ENCODE peak calls at places on chromosomes 11 and 22, in five cellular contexts. One of them, this sample, is unnamed.

GRCh38 chr11:78044706-78045105 is 19.0 kb upstream of the THRSP start:
- DNase-seq in IMR-90: no peak
- DNase-seq in foreskin keratinocyte: no peak
- DNase-seq in DND-41: no peak
- DNase-seq in dorsolateral prefrontal cortex: no peak
- DNase-seq in this sample: no peak

GRCh38 chr22:39414886-39415285 is 15.3 kb downstream of the TAB1 start:
- DNase-seq in dorsolateral prefrontal cortex: peak; percentile 55
- DNase-seq in IMR-90: no peak
- DNase-seq in foreskin keratinocyte: no peak
- DNase-seq in DND-41: no peak
- DNase-seq in this sample: no peak

GRCh38 chr11:120467627-120468026 is 43.9 kb upstream of the GRIK4 start:
- DNase-seq in DND-41: no peak
- DNase-seq in foreskin keratinocyte: peak; percentile 23
- DNase-seq in dorsolateral prefrontal cortex: no peak
- DNase-seq in IMR-90: peak; percentile 48
- DNase-seq in this sample: peak; percentile 85

GRCh38 chr11:5280582-5281102 is 10.9 kb upstream of the HBE1 start:
- DNase-seq in dorsolateral prefrontal cortex: no peak
- DNase-seq in DND-41: peak; percentile 8
- DNase-seq in foreskin keratinocyte: peak; percentile 98
- DNase-seq in IMR-90: peak; percentile 100
- DNase-seq in this sample: peak; percentile 95

GRCh38 chr11:71342951-71343827 is 90.8 kb upstream of the SHANK2 start:
- DNase-seq in DND-41: peak; percentile 23
- DNase-seq in IMR-90: peak; percentile 15
- DNase-seq in foreskin keratinocyte: no peak
- DNase-seq in dorsolateral prefrontal cortex: no peak
- DNase-seq in this sample: peak; percentile 75

GRCh38 chr22:32204211-32204855 is 540 bp downstream of the RFPL2 start:
- DNase-seq in DND-41: no peak
- DNase-seq in foreskin keratinocyte: no peak
- DNase-seq in dorsolateral prefrontal cortex: no peak
- DNase-seq in IMR-90: no peak
- DNase-seq in this sample: no peak

GRCh38 chr11:72085836-72086475 is 5.3 kb downstream of the LRRC51 start:
- DNase-seq in dorsolateral prefrontal cortex: no peak
- DNase-seq in IMR-90: no peak
- DNase-seq in DND-41: no peak
- DNase-seq in foreskin keratinocyte: no peak
- DNase-seq in this sample: no peak

GRCh38 chr11:911031-911889 is 650 bp upstream of the CHID1 start:
- DNase-seq in foreskin keratinocyte: peak; percentile 30
- DNase-seq in DND-41: peak; percentile 58
- DNase-seq in IMR-90: peak; percentile 64
- DNase-seq in dorsolateral prefrontal cortex: no peak
- DNase-seq in this sample: peak; percentile 28

GRCh38 chr22:42313804-42314581 is 43.5 kb upstream of the TCF20 start:
- DNase-seq in dorsolateral prefrontal cortex: peak; percentile 63
- DNase-seq in foreskin keratinocyte: peak; percentile 72
- DNase-seq in IMR-90: peak; percentile 54
- DNase-seq in DND-41: no peak
- DNase-seq in this sample: peak; percentile 77

GRCh38 chr11:70482529-70482917 is 84.2 kb downstream of the CTTN start:
- DNase-seq in IMR-90: peak; percentile 11
- DNase-seq in DND-41: no peak
- DNase-seq in dorsolateral prefrontal cortex: peak; percentile 62
- DNase-seq in foreskin keratinocyte: no peak
- DNase-seq in this sample: no peak

GRCh38 chr11:74057251-74058151 is 48.6 kb upstream of the UCP3 start:
- DNase-seq in foreskin keratinocyte: no peak
- DNase-seq in IMR-90: peak; percentile 88
- DNase-seq in DND-41: no peak
- DNase-seq in dorsolateral prefrontal cortex: no peak
- DNase-seq in this sample: peak; percentile 23

GRCh38 chr22:49969751-49970527 is 9.4 kb downstream of the PIM3 start:
- DNase-seq in DND-41: no peak
- DNase-seq in IMR-90: no peak
- DNase-seq in foreskin keratinocyte: no peak
- DNase-seq in dorsolateral prefrontal cortex: peak; percentile 30
- DNase-seq in this sample: no peak

GRCh38 chr22:21010426-21011113 is 4.4 kb upstream of the P2RX6 start:
- DNase-seq in dorsolateral prefrontal cortex: no peak
- DNase-seq in DND-41: no peak
- DNase-seq in foreskin keratinocyte: no peak
- DNase-seq in IMR-90: no peak
- DNase-seq in this sample: no peak

GRCh38 chr11:67437082-67437821 is at the start of gene PTPRCAP:
- DNase-seq in IMR-90: no peak
- DNase-seq in DND-41: peak; percentile 94
- DNase-seq in foreskin keratinocyte: no peak
- DNase-seq in dorsolateral prefrontal cortex: no peak
- DNase-seq in this sample: no peak

GRCh38 chr11:77191823-77192495 is 63.9 kb downstream of the MYO7A start:
- DNase-seq in DND-41: peak; percentile 40
- DNase-seq in foreskin keratinocyte: peak; percentile 86
- DNase-seq in dorsolateral prefrontal cortex: no peak
- DNase-seq in IMR-90: peak; percentile 20
- DNase-seq in this sample: peak; percentile 99

GRCh38 chr11:8807544-8808225 is 103.3 kb upstream of the AKIP1 start:
- DNase-seq in foreskin keratinocyte: peak; percentile 80
- DNase-seq in dorsolateral prefrontal cortex: no peak
- DNase-seq in IMR-90: peak; percentile 93
- DNase-seq in DND-41: no peak
- DNase-seq in this sample: no peak

GRCh38 chr11:9266926-9267325 is 1.8 kb upstream of the DENND5A start:
- DNase-seq in IMR-90: no peak
- DNase-seq in dorsolateral prefrontal cortex: no peak
- DNase-seq in DND-41: no peak
- DNase-seq in foreskin keratinocyte: no peak
- DNase-seq in this sample: no peak

GRCh38 chr11:70885721-70886305 is 366.6 kb downstream of the SHANK2 start:
- DNase-seq in foreskin keratinocyte: no peak
- DNase-seq in DND-41: no peak
- DNase-seq in IMR-90: peak; percentile 11
- DNase-seq in dorsolateral prefrontal cortex: no peak
- DNase-seq in this sample: no peak

GRCh38 chr11:6647282-6647679 is 8.3 kb downstream of the DCHS1 start:
- DNase-seq in foreskin keratinocyte: no peak
- DNase-seq in IMR-90: peak; percentile 56
- DNase-seq in DND-41: no peak
- DNase-seq in dorsolateral prefrontal cortex: no peak
- DNase-seq in this sample: no peak

GRCh38 chr11:26030419-26030818 is 301.5 kb upstream of the ANO3 start:
- DNase-seq in IMR-90: no peak
- DNase-seq in foreskin keratinocyte: no peak
- DNase-seq in DND-41: no peak
- DNase-seq in dorsolateral prefrontal cortex: no peak
- DNase-seq in this sample: no peak

GRCh38 chr11:45233121-45233803 is 52.9 kb downstream of the SYT13 start:
- DNase-seq in foreskin keratinocyte: peak; percentile 14
- DNase-seq in IMR-90: peak; percentile 37
- DNase-seq in dorsolateral prefrontal cortex: peak; percentile 76
- DNase-seq in DND-41: peak; percentile 73
- DNase-seq in this sample: peak; percentile 70

GRCh38 chr22:22752556-22753477 is 108.4 kb downstream of the GGTLC2 start:
- DNase-seq in DND-41: no peak
- DNase-seq in IMR-90: peak; percentile 47
- DNase-seq in foreskin keratinocyte: peak; percentile 31
- DNase-seq in dorsolateral prefrontal cortex: no peak
- DNase-seq in this sample: peak; percentile 4

GRCh38 chr11:18669211-18669593 is 29.4 kb upstream of the TMEM86A start:
- DNase-seq in IMR-90: no peak
- DNase-seq in DND-41: no peak
- DNase-seq in dorsolateral prefrontal cortex: no peak
- DNase-seq in foreskin keratinocyte: peak; percentile 82
- DNase-seq in this sample: peak; percentile 71

GRCh38 chr11:12088047-12088481 is 22.3 kb upstream of the MICAL2 start:
- DNase-seq in dorsolateral prefrontal cortex: peak; percentile 61
- DNase-seq in foreskin keratinocyte: peak; percentile 95
- DNase-seq in DND-41: no peak
- DNase-seq in IMR-90: peak; percentile 77
- DNase-seq in this sample: peak; percentile 60

GRCh38 chr11:11988099-11988651 is 20.3 kb downstream of the DKK3 start:
- DNase-seq in dorsolateral prefrontal cortex: no peak
- DNase-seq in DND-41: no peak
- DNase-seq in IMR-90: peak; percentile 87
- DNase-seq in foreskin keratinocyte: peak; percentile 68
- DNase-seq in this sample: peak; percentile 78

DNA sequence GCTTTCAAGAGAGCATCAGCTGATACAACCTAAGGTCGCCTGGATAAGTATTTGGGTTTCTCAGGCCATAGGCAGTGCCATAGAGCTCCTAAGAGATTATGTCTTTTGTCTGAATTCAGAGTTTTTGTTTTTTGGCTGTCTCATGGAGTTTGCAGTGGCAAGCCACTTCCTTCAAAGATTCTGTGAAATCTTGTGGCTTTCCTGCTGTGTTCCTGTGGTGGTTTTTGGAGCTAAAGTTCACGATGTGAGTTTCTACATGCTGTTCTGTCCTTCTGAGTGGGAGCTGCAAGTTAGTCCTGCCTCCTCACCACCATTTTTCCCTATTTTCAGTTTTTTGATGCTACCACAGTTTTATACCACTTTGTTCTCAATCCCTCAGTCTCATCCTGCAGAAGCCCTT is 111.4 kb downstream of the COMMD9 start:
- DNase-seq in foreskin keratinocyte: no peak
- DNase-seq in DND-41: no peak
- DNase-seq in dorsolateral prefrontal cortex: no peak
- DNase-seq in IMR-90: no peak
- DNase-seq in this sample: no peak
- H3K27ac ChIP-seq in foreskin keratinocyte: no peak overlapping the region
- H3K27ac ChIP-seq in DND-41: no peak overlapping the region
- H3K27ac ChIP-seq in dorsolateral prefrontal cortex: no peak overlapping the region
- H3K27ac ChIP-seq in IMR-90: no peak overlapping the region
- H3K27ac ChIP-seq in this sample: no peak overlapping the region

DNA sequence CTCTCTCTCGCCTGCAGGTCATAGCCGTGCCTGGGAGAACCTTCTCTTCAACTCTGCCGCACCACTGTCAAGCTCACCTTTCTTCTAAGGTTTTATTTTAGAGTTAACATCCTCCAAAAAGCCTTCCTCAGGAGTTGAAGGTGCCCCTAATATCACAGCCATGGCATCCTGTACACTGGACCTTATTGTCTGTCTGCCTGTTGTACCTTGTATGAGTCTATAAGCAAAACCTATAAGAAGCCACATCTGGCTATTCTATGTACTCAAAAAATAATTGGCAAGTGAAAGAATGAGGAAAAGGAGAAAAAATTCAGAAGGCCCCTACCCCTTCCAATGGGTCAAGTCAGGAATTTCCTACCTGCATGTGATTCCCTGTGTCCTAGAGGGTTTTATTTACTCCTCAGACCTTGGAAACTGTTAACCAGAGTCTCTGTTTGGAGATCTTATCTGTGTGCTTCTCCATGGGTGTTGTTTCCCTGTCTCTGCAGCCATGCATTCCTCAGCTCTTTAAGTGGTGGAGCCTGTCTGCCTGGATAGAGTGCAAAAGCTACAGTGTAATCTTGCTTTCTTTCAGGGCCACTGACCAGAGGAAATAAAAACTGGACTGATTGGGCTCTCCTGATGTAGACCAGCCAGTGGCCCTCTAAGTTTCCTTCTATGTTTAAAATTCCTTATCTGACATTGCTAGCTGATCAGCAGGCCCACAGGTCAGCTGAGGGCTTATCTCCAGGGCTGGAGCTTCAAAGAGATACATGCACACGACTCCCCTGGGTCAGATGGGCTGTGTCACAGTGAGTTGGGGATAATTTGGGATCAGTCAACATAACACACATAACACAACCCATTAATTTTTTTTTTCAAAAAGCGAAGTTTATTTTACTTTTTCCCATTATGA is 37.6 kb upstream of the TMEM135 start:
- DNase-seq in foreskin keratinocyte: no peak
- DNase-seq in IMR-90: peak; percentile 10
- DNase-seq in dorsolateral prefrontal cortex: no peak
- DNase-seq in DND-41: no peak
- DNase-seq in this sample: peak; percentile 81
- H3K27ac ChIP-seq in foreskin keratinocyte: no peak overlapping the region
- H3K27ac ChIP-seq in IMR-90: no peak overlapping the region
- H3K27ac ChIP-seq in dorsolateral prefrontal cortex: no peak overlapping the region
- H3K27ac ChIP-seq in DND-41: no peak overlapping the region
- H3K27ac ChIP-seq in this sample: peak overlapping the region; percentile 11

GRCh38 chr11:17145972-17146371 is 61.8 kb downstream of the PIK3C2A start:
- DNase-seq in foreskin keratinocyte: no peak
- DNase-seq in dorsolateral prefrontal cortex: no peak
- DNase-seq in DND-41: no peak
- DNase-seq in IMR-90: peak; percentile 20
- DNase-seq in this sample: peak; percentile 21
- H3K27ac ChIP-seq in foreskin keratinocyte: no peak overlapping the region
- H3K27ac ChIP-seq in dorsolateral prefrontal cortex: no peak overlapping the region
- H3K27ac ChIP-seq in DND-41: no peak overlapping the region
- H3K27ac ChIP-seq in IMR-90: no peak overlapping the region
- H3K27ac ChIP-seq in this sample: no peak overlapping the region

GRCh38 chr11:122186439-122187080 is 70.5 kb upstream of the BLID start:
- DNase-seq in IMR-90: peak; percentile 97
- DNase-seq in DND-41: no peak
- DNase-seq in foreskin keratinocyte: peak; percentile 95
- DNase-seq in dorsolateral prefrontal cortex: no peak
- DNase-seq in this sample: peak; percentile 87
- H3K27ac ChIP-seq in IMR-90: peak overlapping the region; percentile 64
- H3K27ac ChIP-seq in DND-41: no peak overlapping the region
- H3K27ac ChIP-seq in foreskin keratinocyte: peak overlapping the region; percentile 5
- H3K27ac ChIP-seq in dorsolateral prefrontal cortex: no peak overlapping the region
- H3K27ac ChIP-seq in this sample: peak overlapping the region; percentile 76

DNA sequence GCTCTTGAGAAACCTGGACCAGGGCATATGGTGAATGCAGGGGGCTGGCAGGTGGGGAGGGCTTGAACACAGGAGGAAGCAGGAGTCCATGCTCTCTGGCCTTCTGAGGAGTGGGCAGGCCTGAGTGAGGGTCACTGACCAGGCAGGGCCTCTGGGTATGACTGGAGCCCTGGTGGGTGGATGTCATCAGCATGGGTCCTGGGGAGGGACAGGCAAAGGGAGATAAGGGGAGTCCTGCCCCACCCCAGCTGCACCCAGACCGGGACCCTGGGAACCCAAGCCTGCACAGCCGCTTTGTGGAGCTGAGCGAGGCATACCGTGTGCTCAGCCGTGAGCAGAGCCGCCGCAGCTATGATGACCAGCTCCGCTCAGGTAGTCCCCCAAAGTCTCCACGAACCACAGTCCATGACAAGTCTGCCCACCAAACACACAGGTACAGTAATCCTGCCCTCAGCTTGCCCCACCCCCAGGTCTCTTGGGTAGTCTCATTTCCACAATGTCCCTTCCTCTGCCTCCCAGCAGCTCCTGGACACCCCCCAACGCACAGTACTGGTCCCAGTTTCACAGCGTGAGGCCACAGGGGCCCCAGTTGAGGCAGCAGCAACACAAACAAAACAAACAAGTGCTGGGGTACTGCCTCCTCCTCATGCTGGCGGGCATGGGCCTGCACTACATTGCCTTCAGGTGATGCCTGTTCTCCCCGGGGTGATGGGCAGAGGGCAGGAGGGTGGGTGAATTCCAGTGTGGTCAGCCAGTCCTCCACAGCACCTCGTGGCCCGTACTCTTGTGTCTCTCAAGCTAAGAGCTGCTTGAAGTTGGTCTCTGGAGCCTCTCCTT is 2.0 kb upstream of the VEGFB start:
- DNase-seq in DND-41: no peak
- DNase-seq in IMR-90: no peak
- DNase-seq in dorsolateral prefrontal cortex: no peak
- DNase-seq in foreskin keratinocyte: no peak
- DNase-seq in this sample: no peak
- H3K27ac ChIP-seq in DND-41: no peak overlapping the region
- H3K27ac ChIP-seq in IMR-90: no peak overlapping the region
- H3K27ac ChIP-seq in dorsolateral prefrontal cortex: no peak overlapping the region
- H3K27ac ChIP-seq in foreskin keratinocyte: no peak overlapping the region
- H3K27ac ChIP-seq in this sample: no peak overlapping the region

This sample was measured in PC-3.